ENCODE peak calls at places on chromosomes 6 and 20, in seven cellular contexts. G is HCT116, V is heart left ventricle, J is upper lobe of left lung, R is lower leg skin, D is IMR-90, B is gastrocnemius medialis. L is an unnamed sample.

GRCh38 chr6:39107641-39108040 is 7.3 kb downstream of the SAYSD1 start:
- DNase-seq in G (no peak), V (no peak), J (no peak), R (no peak), D (no peak), B (no peak), L (no peak)

GRCh38 chr20:43389839-43390626 is 67.7 kb upstream of the SRSF6 start:
- DNase-seq in G (no peak), V (no peak), J (peak; percentile 23), R (no peak), D (no peak), B (no peak), L (no peak)

GRCh38 chr6:159973951-159974350 is 5.1 kb downstream of the IGF2R start:
- DNase-seq in G (no peak), V (no peak), J (no peak), R (no peak), D (peak; percentile 89), B (no peak), L (no peak)

GRCh38 chr6:84897874-84898635 is 133.7 kb upstream of the TBX18 start:
- DNase-seq in G (no peak), V (no peak), J (no peak), R (no peak), D (peak; percentile 2), B (no peak), L (no peak)

GRCh38 chr6:104539173-104539572 is 320.5 kb downstream of the HACE1 start:
- DNase-seq in G (no peak), V (no peak), J (no peak), R (no peak), D (no peak), B (no peak), L (no peak)

GRCh38 chr6:154606457-154606856 is 96.0 kb upstream of the CNKSR3 start:
- DNase-seq in G (no peak), V (no peak), J (no peak), R (no peak), D (no peak), B (no peak), L (no peak)

GRCh38 chr20:59153832-59154231 is 9.8 kb upstream of the ZNF831 start:
- DNase-seq in G (no peak), V (no peak), J (no peak), R (no peak), D (no peak), B (no peak), L (no peak)

GRCh38 chr6:96926425-96926824 is 1.9 kb downstream of the KLHL32 start:
- DNase-seq in G (no peak), V (no peak), J (no peak), R (no peak), D (no peak), B (no peak), L (no peak)

GRCh38 chr6:156601821-156602301 is 175.3 kb upstream of the ARID1B start:
- DNase-seq in G (no peak), V (no peak), J (no peak), R (no peak), D (no peak), B (no peak), L (no peak)

GRCh38 chr6:163485388-163485851 is 70.9 kb downstream of the QKI start:
- DNase-seq in G (no peak), V (no peak), J (no peak), R (no peak), D (peak; percentile 2), B (no peak), L (no peak)

GRCh38 chr6:76683985-76684384 is 611.5 kb upstream of the IMPG1 start:
- DNase-seq in G (no peak), V (no peak), J (no peak), R (no peak), D (no peak), B (no peak), L (no peak)

GRCh38 chr20:54291339-54292060 is 83.6 kb downstream of the PFDN4 start:
- DNase-seq in G (no peak), V (no peak), J (no peak), R (no peak), D (no peak), B (no peak), L (no peak)

GRCh38 chr6:113971786-113972185 is 838 bp upstream of the HDAC2 start:
- DNase-seq in G (no peak), V (no peak), J (no peak), R (no peak), D (no peak), B (no peak), L (no peak)

GRCh38 chr6:50654155-50654554 is 59.2 kb upstream of the TFAP2D start:
- DNase-seq in G (no peak), V (no peak), J (no peak), R (no peak), D (no peak), B (no peak), L (no peak)

GRCh38 chr6:131597448-131597847 is 24.4 kb downstream of the ARG1 start:
- DNase-seq in G (no peak), V (no peak), J (no peak), R (no peak), D (no peak), B (no peak), L (no peak)

GRCh38 chr20:47198996-47199552 is 157.4 kb downstream of the ZMYND8 start:
- DNase-seq in G (no peak), V (no peak), J (no peak), R (no peak), D (no peak), B (no peak), L (no peak)

GRCh38 chr20:37745553-37745952 is 51.7 kb downstream of the CTNNBL1 start:
- DNase-seq in G (no peak), V (no peak), J (no peak), R (no peak), D (no peak), B (no peak), L (no peak)

GRCh38 chr6:154937306-154938244 is 57.5 kb upstream of the TIAM2 start:
- DNase-seq in G (no peak), V (no peak), J (no peak), R (no peak), D (peak; percentile 77), B (no peak), L (no peak)

GRCh38 chr20:17873410-17874270 is 95.0 kb downstream of the SNX5 start:
- DNase-seq in G (peak; percentile 57), V (peak; percentile 89), J (peak; percentile 92), R (peak; percentile 82), D (peak; percentile 96), B (peak; percentile 75), L (peak; percentile 92)

GRCh38 chr6:30646450-30647038 is 389 bp upstream of the C6orf136 start:
- DNase-seq in G (no peak), V (no peak), J (peak; percentile 96), R (peak; percentile 89), D (no peak), B (peak; percentile 91), L (peak; percentile 93)

GRCh38 chr6:35457907-35458306 is 5.8 kb downstream of the FANCE start:
- DNase-seq in G (no peak), V (no peak), J (no peak), R (no peak), D (no peak), B (no peak), L (no peak)

GRCh38 chr6:170173416-170173990 is 117.4 kb downstream of the DLL1 start:
- DNase-seq in G (no peak), V (no peak), J (peak; percentile 16), R (no peak), D (no peak), B (no peak), L (peak; percentile 5)

GRCh38 chr20:37511605-37512275 is 9.3 kb upstream of the NNAT start:
- DNase-seq in G (no peak), V (no peak), J (no peak), R (no peak), D (peak; percentile 67), B (peak; percentile 21), L (no peak)

GRCh38 chr6:280775-281468 is 11.4 kb upstream of the DUSP22 start:
- DNase-seq in G (no peak), V (no peak), J (no peak), R (no peak), D (no peak), B (no peak), L (no peak)

GRCh38 chr6:120489941-120490340 is 844.3 kb downstream of the TBC1D32 start:
- DNase-seq in G (no peak), V (no peak), J (no peak), R (no peak), D (no peak), B (no peak), L (no peak)

GRCh38 chr20:45378191-45378590 is at the start of gene TP53TG5:
- DNase-seq in G (no peak), V (no peak), J (no peak), R (no peak), D (no peak), B (no peak), L (no peak)

GRCh38 chr6:24876496-24877465 is 59.0 kb downstream of the RIPOR2 start:
- DNase-seq in G (no peak), V (no peak), J (no peak), R (no peak), D (no peak), B (no peak), L (no peak)

GRCh38 chr6:42507195-42507594 is 55.5 kb upstream of the TRERF1 start:
- DNase-seq in G (no peak), V (no peak), J (no peak), R (no peak), D (no peak), B (no peak), L (no peak)
- H3K4me3 ChIP-seq in G (no peak overlapping the region), V (no peak overlapping the region), J (no peak overlapping the region), R (no peak overlapping the region), D (no peak overlapping the region), B (no peak overlapping the region), L (no peak overlapping the region)

DNA sequence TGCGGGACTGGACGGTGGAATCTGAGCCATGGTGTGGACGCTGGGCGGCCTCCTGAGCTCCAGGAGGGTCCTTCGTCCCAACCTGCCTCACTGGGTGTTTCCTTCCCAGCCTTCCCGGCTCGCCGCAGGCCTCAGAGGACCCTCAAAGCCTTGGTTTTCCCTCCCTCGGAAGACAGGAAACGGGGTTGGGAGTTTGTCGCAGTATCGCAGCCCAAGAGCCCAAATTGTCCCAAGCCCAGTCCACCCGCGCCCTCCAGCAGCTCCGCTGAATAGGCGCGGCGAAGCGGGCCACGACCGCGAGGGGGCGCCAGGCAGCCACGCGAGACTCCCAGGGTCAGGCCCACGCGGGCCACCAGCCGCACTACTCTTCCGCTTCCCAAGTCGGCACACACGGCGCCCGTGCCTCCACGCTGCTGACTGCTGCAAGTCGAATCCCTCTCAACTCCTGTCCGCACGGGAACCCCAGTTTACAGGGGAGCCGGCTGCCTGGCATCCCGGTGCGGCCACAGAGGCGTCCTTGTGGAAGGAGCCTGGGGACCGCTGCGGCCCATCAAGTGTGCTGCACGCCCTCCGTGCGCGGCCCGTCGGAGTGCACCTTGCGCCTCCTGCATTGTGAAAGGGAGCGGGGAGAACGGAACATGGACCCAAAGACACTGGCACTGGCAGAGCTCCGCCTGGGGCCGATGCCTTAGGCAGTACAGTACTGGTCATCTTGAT is 40.4 kb upstream of the HMGA1 start:
- DNase-seq in G (peak; percentile 26), V (peak; percentile 86), J (peak; percentile 91), R (peak; percentile 81), D (peak; percentile 62), B (peak; percentile 76), L (peak; percentile 80)
- TF ChIP-seq POLR2A in G (peak; percentile 32), V (no peak), J (no peak), R (no peak), D (peak; percentile 34), B (no peak), L (no peak)

GRCh38 chr6:125361868-125362267 is 60.1 kb upstream of the HDDC2 start:
- DNase-seq in G (no peak), V (no peak), J (no peak), R (no peak), D (no peak), B (no peak), L (no peak)
- H3K4me3 ChIP-seq in G (no peak overlapping the region), V (no peak overlapping the region), J (no peak overlapping the region), R (no peak overlapping the region), D (no peak overlapping the region), B (no peak overlapping the region), L (no peak overlapping the region)

GRCh38 chr6:32581275-32582095 is 8.2 kb downstream of the HLA-DRB1 start:
- DNase-seq in G (no peak), V (no peak), J (no peak), R (no peak), D (no peak), B (no peak), L (no peak)
- TF ChIP-seq POLR2A in G (no peak), V (no peak), J (no peak), R (no peak), D (no peak), B (no peak), L (no peak)

L was measured in uterus.